ENCODE peak calls at places on chromosomes 6 and 20, in five cellular contexts. W is prostate gland; H is astrocyte; P is heart right ventricle; O is naive thymus-derived CD4-positive, alpha-beta T cell. M is an unnamed sample.
A peak's percentile ranks its signal among the peaks of the same experiment; 100 is the strongest.

GRCh38 chr20:57507477-57507876 is 17.5 kb downstream of the CTCFL start:
- DNase-seq in W (no peak), H (peak; percentile 38), P (no peak), O (no peak), M (no peak)

GRCh38 chr6:45555981-45556771 is 178.4 kb upstream of the SUPT3H start:
- DNase-seq in W (peak; percentile 19), H (peak; percentile 45), P (no peak), O (no peak), M (no peak)

GRCh38 chr6:136793348-136793747 is 1.1 kb upstream of the MAP3K5 start:
- DNase-seq in W (no peak), H (no peak), P (no peak), O (no peak), M (no peak)

GRCh38 chr20:34222208-34222607 is 19.0 kb upstream of the ASIP start:
- DNase-seq in W (no peak), H (peak; percentile 96), P (no peak), O (no peak), M (no peak)

GRCh38 chr6:84204011-84204410 is 23.4 kb downstream of the CEP162 start:
- DNase-seq in W (no peak), H (no peak), P (no peak), O (no peak), M (no peak)

GRCh38 chr20:35385733-35386132 is 26.0 kb downstream of the UQCC1 start:
- DNase-seq in W (no peak), H (no peak), P (no peak), O (no peak), M (no peak)

GRCh38 chr6:109768485-109768884 is 77.4 kb downstream of the FIG4 start:
- DNase-seq in W (no peak), H (peak; percentile 67), P (no peak), O (no peak), M (no peak)

GRCh38 chr6:154513601-154514320 is 3.3 kb upstream of the CNKSR3 start:
- DNase-seq in W (no peak), H (no peak), P (no peak), O (no peak), M (no peak)

GRCh38 chr6:15073344-15073789 is 172.5 kb upstream of the JARID2 start:
- DNase-seq in W (peak; percentile 17), H (peak; percentile 49), P (no peak), O (no peak), M (peak; percentile 73)

GRCh38 chr20:5774438-5774837 is 24.2 kb downstream of the SHLD1 start:
- DNase-seq in W (no peak), H (no peak), P (no peak), O (no peak), M (no peak)

GRCh38 chr20:43458422-43458924 is 777 bp downstream of the SRSF6 start:
- DNase-seq in W (no peak), H (no peak), P (no peak), O (peak; percentile 75), M (no peak)

DNA sequence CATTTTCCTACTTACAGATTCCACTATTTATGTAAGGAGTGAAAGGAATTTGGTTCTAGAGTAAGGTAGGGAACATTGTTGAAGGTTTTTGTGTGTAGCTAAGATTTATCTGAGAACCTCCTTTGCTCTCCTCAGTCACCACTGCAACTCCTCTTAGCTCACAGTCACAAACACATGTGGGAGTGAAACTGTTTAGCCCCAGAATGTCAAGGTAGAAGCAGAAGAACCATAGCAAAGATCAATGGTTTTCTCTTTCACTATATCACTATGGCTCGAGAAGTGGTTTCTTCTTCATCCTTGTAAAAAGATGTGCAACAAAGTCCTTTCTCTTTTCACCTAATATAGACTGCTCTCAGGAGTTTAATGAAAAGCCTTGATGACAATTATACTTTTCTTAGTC is 6.5 kb upstream of the DEFB112 start:
- DNase-seq in W (no peak), H (no peak), P (no peak), O (no peak), M (no peak)
- H3K4me3 ChIP-seq in W (no peak overlapping the region), H (no peak overlapping the region), P (no peak overlapping the region), O (no peak overlapping the region), M (no peak overlapping the region)

GRCh38 chr6:164928366-164929154 is 380.8 kb downstream of the C6orf118 start:
- DNase-seq in W (no peak), H (no peak), P (no peak), O (no peak), M (no peak)
- H3K4me3 ChIP-seq in W (no peak overlapping the region), H (peak overlapping the region; percentile 54), P (no peak overlapping the region), O (no peak overlapping the region), M (no peak overlapping the region)

GRCh38 chr6:107713214-107713962 is 110.7 kb downstream of the SCML4 start:
- DNase-seq in W (no peak), H (no peak), P (no peak), O (peak; percentile 49), M (peak; percentile 34)

GRCh38 chr6:107714104-107714503 is 110.0 kb downstream of the SCML4 start:
- DNase-seq in W (no peak), H (no peak), P (no peak), O (no peak), M (no peak)

GRCh38 chr6:107711412-107711811 is 112.7 kb downstream of the SCML4 start:
- DNase-seq in W (no peak), H (no peak), P (no peak), O (no peak), M (peak; percentile 20)

GRCh38 chr6:107711953-107712522 is 112.1 kb downstream of the SCML4 start:
- DNase-seq in W (no peak), H (no peak), P (no peak), O (no peak), M (peak; percentile 9)

DNA sequence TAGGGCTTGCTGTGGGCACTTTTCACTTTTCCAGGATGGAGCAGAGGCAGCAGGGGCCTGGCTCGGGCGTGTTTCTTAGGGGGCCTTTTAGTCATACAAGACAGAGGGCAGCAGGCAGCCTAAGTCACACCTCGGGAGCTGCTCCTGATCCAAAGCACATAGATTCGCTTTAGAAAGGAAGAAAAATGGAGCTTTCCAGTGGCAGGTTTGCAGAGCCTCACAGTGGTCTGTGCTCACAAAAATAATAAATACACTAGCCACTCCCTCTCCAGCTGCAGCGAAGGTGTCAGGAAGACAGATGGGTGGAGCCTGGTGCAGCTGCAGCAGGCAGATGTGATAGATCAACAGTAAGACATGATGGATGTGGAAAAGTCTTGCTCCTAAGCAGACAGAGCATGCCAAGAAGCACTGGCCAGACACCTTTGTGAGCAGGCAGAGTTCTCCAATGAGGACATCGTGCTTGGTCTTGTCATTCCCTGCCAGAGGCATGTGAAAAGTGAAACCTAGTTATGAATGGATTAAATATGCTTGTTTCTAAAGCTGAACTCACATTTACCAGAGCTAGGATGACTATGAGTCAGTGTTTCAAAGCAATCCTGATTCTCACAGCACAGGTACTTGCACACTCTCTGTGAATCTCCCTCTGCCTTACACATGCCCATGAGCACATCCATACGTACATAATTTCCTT is 111.4 kb downstream of the SCML4 start:
- DNase-seq in W (no peak), H (peak; percentile 55), P (no peak), O (no peak), M (peak; percentile 49)
- H3K4me3 ChIP-seq in W (no peak overlapping the region), H (no peak overlapping the region), P (peak overlapping the region; percentile 26), O (peak overlapping the region; percentile 18), M (no peak overlapping the region)

GRCh38 chr20:60057123-60057865 is 99.1 kb downstream of the CDH26 start:
- DNase-seq in W (peak; percentile 63), H (peak; percentile 22), P (peak; percentile 61), O (peak; percentile 54), M (peak; percentile 60)

GRCh38 chr20:60054716-60055371 is 96.6 kb downstream of the CDH26 start:
- DNase-seq in W (no peak), H (no peak), P (no peak), O (no peak), M (no peak)

GRCh38 chr20:60057866-60058807 is 99.9 kb downstream of the CDH26 start:
- DNase-seq in W (no peak), H (peak; percentile 65), P (peak; percentile 57), O (no peak), M (no peak)

GRCh38 chr20:60055740-60056139 is 97.5 kb downstream of the CDH26 start:
- DNase-seq in W (no peak), H (no peak), P (peak; percentile 42), O (peak; percentile 35), M (no peak)

DNA sequence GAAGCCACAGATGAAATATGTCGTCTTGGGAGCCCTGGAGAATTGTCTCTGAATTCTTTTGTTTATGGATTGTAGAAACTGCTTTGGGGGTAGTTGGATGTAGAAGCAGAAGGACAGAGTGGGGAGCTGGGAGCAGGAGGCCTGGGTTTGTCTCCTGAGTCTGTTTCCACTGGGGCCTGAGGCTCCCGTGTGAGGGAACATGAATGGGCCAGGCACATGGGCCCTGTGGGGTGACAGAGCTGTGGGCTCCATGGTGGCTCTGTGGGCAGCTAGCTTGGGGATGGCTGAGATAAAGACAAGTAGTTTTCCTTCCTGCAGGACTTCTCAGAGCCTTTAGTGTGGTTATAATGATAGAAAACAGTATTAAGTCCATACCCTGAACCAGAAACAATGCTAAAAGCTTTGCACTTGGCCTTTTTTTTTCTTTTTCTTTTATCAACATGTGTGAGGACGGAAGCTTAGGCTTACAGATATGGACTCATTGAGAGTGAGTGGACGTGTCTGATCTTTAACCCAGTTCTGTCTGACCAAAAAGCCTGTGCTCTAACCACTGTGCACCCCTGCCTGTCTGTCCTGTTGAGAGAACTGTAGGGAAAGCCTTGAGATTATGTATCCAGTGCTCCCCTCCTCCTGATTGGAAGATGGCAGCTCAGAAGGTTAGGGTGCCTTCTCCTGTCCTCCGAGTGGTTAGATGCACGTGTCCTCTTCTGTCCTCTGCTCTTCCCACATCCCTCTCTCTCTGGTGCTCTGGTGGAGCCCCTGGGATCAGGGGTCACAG is 98.3 kb downstream of the CDH26 start:
- DNase-seq in W (no peak), H (no peak), P (no peak), O (no peak), M (no peak)
- H3K4me3 ChIP-seq in W (no peak overlapping the region), H (no peak overlapping the region), P (peak overlapping the region; percentile 50), O (peak overlapping the region; percentile 41), M (no peak overlapping the region)

DNA sequence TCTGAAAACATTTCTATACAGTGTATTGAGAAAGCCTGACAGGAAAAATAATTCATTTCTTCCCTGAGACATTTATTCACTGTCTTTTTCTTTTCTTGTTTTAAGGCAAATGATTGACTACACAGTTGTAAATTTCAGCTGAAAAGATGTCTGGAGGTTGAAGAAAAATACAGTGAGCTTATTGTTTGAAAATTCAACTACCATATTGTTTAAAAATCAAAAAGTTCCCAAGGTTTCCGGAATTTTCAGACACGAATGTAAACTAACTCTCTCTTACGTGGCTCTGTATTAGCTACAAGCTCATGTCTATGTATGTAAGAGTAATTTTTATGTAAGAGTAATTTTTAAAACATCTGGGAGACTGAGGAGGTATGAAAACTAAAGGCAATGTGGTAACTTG is 1.5 kb downstream of the PTGIS start:
- DNase-seq in W (no peak), H (no peak), P (no peak), O (no peak), M (no peak)
- H3K4me3 ChIP-seq in W (no peak overlapping the region), H (no peak overlapping the region), P (peak overlapping the region; percentile 55), O (no peak overlapping the region), M (peak overlapping the region; percentile 58)

DNA sequence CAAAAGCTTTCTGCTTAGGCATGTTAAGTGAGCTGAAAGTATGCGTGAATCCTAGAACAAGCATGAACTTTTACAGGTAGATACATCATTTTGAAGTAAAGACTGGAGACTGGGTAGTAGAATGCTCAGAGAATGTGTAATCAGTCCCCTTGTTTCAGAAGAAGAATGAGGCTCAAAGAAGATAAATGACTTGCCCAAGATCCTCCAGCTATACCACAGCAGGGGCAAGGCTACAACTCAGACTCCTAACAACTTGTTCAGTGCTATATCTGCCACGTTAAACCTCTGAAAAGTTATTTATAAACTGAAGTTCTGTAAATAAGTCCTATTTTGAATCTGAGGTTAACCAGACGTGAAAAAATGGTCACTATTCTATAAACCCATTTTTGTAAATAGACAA is 2.9 kb downstream of the RIPOR2 start:
- DNase-seq in W (no peak), H (peak; percentile 63), P (no peak), O (no peak), M (no peak)
- H3K4me3 ChIP-seq in W (no peak overlapping the region), H (no peak overlapping the region), P (peak overlapping the region; percentile 55), O (peak overlapping the region; percentile 89), M (no peak overlapping the region)

M was measured in PC-9.